ENCODE peak calls at places on chromosome 9, in seven cellular contexts. One of them, this sample, is unnamed.

GRCh38 chr9:15469406-15469805 is 41.4 kb downstream of the PSIP1 start:
- DNase-seq in fibroblast of mammary gland: no peak
- DNase-seq in epithelial cell of proximal tubule: no peak
- DNase-seq in progenitor cell of endocrine pancreas: no peak
- DNase-seq in AG09309: no peak
- DNase-seq in psoas muscle: no peak
- DNase-seq in CD4-positive, alpha-beta T cell: no peak
- DNase-seq in this sample: no peak

GRCh38 chr9:6142816-6143454 is 72.7 kb upstream of the IL33 start:
- DNase-seq in CD4-positive, alpha-beta T cell: no peak
- DNase-seq in progenitor cell of endocrine pancreas: no peak
- DNase-seq in psoas muscle: no peak
- DNase-seq in AG09309: no peak
- DNase-seq in fibroblast of mammary gland: no peak
- DNase-seq in epithelial cell of proximal tubule: no peak
- DNase-seq in this sample: no peak

GRCh38 chr9:97046228-97046627 is 7.3 kb upstream of the CTSV start:
- DNase-seq in psoas muscle: no peak
- DNase-seq in CD4-positive, alpha-beta T cell: no peak
- DNase-seq in AG09309: no peak
- DNase-seq in fibroblast of mammary gland: peak
- DNase-seq in progenitor cell of endocrine pancreas: no peak
- DNase-seq in epithelial cell of proximal tubule: peak
- DNase-seq in this sample: no peak

GRCh38 chr9:9753266-9753665 is 859.5 kb downstream of the PTPRD start:
- DNase-seq in CD4-positive, alpha-beta T cell: no peak
- DNase-seq in progenitor cell of endocrine pancreas: no peak
- DNase-seq in epithelial cell of proximal tubule: no peak
- DNase-seq in psoas muscle: no peak
- DNase-seq in AG09309: no peak
- DNase-seq in fibroblast of mammary gland: no peak
- DNase-seq in this sample: no peak

GRCh38 chr9:37617837-37618236 is 25.4 kb upstream of the TOMM5 start:
- DNase-seq in CD4-positive, alpha-beta T cell: no peak
- DNase-seq in progenitor cell of endocrine pancreas: no peak
- DNase-seq in AG09309: peak
- DNase-seq in fibroblast of mammary gland: no peak
- DNase-seq in epithelial cell of proximal tubule: no peak
- DNase-seq in psoas muscle: no peak
- DNase-seq in this sample: no peak

GRCh38 chr9:109452761-109453160 is 45.3 kb downstream of the PTPN3 start:
- DNase-seq in AG09309: peak
- DNase-seq in epithelial cell of proximal tubule: no peak
- DNase-seq in fibroblast of mammary gland: peak
- DNase-seq in psoas muscle: peak
- DNase-seq in progenitor cell of endocrine pancreas: no peak
- DNase-seq in CD4-positive, alpha-beta T cell: no peak
- DNase-seq in this sample: no peak

GRCh38 chr9:4042966-4043365 is 256.9 kb downstream of the GLIS3 start:
- DNase-seq in progenitor cell of endocrine pancreas: no peak
- DNase-seq in psoas muscle: no peak
- DNase-seq in epithelial cell of proximal tubule: no peak
- DNase-seq in CD4-positive, alpha-beta T cell: no peak
- DNase-seq in AG09309: no peak
- DNase-seq in fibroblast of mammary gland: no peak
- DNase-seq in this sample: no peak

GRCh38 chr9:4508246-4508906 is 18.1 kb downstream of the SLC1A1 start:
- DNase-seq in CD4-positive, alpha-beta T cell: no peak
- DNase-seq in fibroblast of mammary gland: peak
- DNase-seq in AG09309: peak
- DNase-seq in progenitor cell of endocrine pancreas: no peak
- DNase-seq in psoas muscle: no peak
- DNase-seq in epithelial cell of proximal tubule: peak
- DNase-seq in this sample: no peak

GRCh38 chr9:87276327-87276841 is 221.3 kb upstream of the DAPK1 start:
- DNase-seq in CD4-positive, alpha-beta T cell: no peak
- DNase-seq in AG09309: peak
- DNase-seq in epithelial cell of proximal tubule: no peak
- DNase-seq in progenitor cell of endocrine pancreas: no peak
- DNase-seq in fibroblast of mammary gland: peak
- DNase-seq in psoas muscle: no peak
- DNase-seq in this sample: no peak

GRCh38 chr9:79809931-79810330 is 238.2 kb downstream of the TLE4 start:
- DNase-seq in fibroblast of mammary gland: peak
- DNase-seq in psoas muscle: no peak
- DNase-seq in epithelial cell of proximal tubule: peak
- DNase-seq in CD4-positive, alpha-beta T cell: no peak
- DNase-seq in progenitor cell of endocrine pancreas: no peak
- DNase-seq in AG09309: peak
- DNase-seq in this sample: no peak

GRCh38 chr9:93598647-93599241 is 22.4 kb downstream of the PHF2 start:
- DNase-seq in epithelial cell of proximal tubule: no peak
- DNase-seq in fibroblast of mammary gland: peak
- DNase-seq in CD4-positive, alpha-beta T cell: no peak
- DNase-seq in psoas muscle: no peak
- DNase-seq in AG09309: no peak
- DNase-seq in progenitor cell of endocrine pancreas: no peak
- DNase-seq in this sample: no peak

GRCh38 chr9:125953314-125954019 is 206.3 kb downstream of the PBX3 start:
- DNase-seq in CD4-positive, alpha-beta T cell: no peak
- DNase-seq in psoas muscle: no peak
- DNase-seq in fibroblast of mammary gland: no peak
- DNase-seq in progenitor cell of endocrine pancreas: no peak
- DNase-seq in epithelial cell of proximal tubule: no peak
- DNase-seq in AG09309: no peak
- DNase-seq in this sample: no peak

GRCh38 chr9:21294325-21294724 is 10.8 kb downstream of the IFNA5 start:
- DNase-seq in fibroblast of mammary gland: peak
- DNase-seq in AG09309: no peak
- DNase-seq in psoas muscle: no peak
- DNase-seq in CD4-positive, alpha-beta T cell: no peak
- DNase-seq in epithelial cell of proximal tubule: peak
- DNase-seq in progenitor cell of endocrine pancreas: no peak
- DNase-seq in this sample: peak

GRCh38 chr9:21696411-21696865 is 106.0 kb upstream of the MTAP start:
- DNase-seq in progenitor cell of endocrine pancreas: no peak
- DNase-seq in CD4-positive, alpha-beta T cell: no peak
- DNase-seq in epithelial cell of proximal tubule: no peak
- DNase-seq in psoas muscle: no peak
- DNase-seq in AG09309: no peak
- DNase-seq in fibroblast of mammary gland: no peak
- DNase-seq in this sample: no peak

GRCh38 chr9:31519011-31519410 is 865.4 kb upstream of the ACO1 start:
- DNase-seq in epithelial cell of proximal tubule: no peak
- DNase-seq in CD4-positive, alpha-beta T cell: no peak
- DNase-seq in fibroblast of mammary gland: no peak
- DNase-seq in progenitor cell of endocrine pancreas: no peak
- DNase-seq in AG09309: no peak
- DNase-seq in psoas muscle: no peak
- DNase-seq in this sample: peak

GRCh38 chr9:128820665-128821583 is 2.6 kb downstream of the ENDOG start:
- DNase-seq in epithelial cell of proximal tubule: no peak
- DNase-seq in AG09309: no peak
- DNase-seq in CD4-positive, alpha-beta T cell: no peak
- DNase-seq in fibroblast of mammary gland: no peak
- DNase-seq in psoas muscle: no peak
- DNase-seq in progenitor cell of endocrine pancreas: no peak
- DNase-seq in this sample: no peak

GRCh38 chr9:87592554-87593394 is 95.1 kb downstream of the DAPK1 start:
- DNase-seq in AG09309: no peak
- DNase-seq in fibroblast of mammary gland: peak
- DNase-seq in progenitor cell of endocrine pancreas: no peak
- DNase-seq in epithelial cell of proximal tubule: no peak
- DNase-seq in CD4-positive, alpha-beta T cell: no peak
- DNase-seq in psoas muscle: peak
- DNase-seq in this sample: no peak

GRCh38 chr9:93295456-93296076 is 111.6 kb downstream of the WNK2 start:
- DNase-seq in CD4-positive, alpha-beta T cell: no peak
- DNase-seq in epithelial cell of proximal tubule: no peak
- DNase-seq in AG09309: no peak
- DNase-seq in progenitor cell of endocrine pancreas: no peak
- DNase-seq in psoas muscle: no peak
- DNase-seq in fibroblast of mammary gland: no peak
- DNase-seq in this sample: no peak

GRCh38 chr9:76403352-76403751 is 9.1 kb upstream of the RFK start:
- DNase-seq in fibroblast of mammary gland: peak
- DNase-seq in epithelial cell of proximal tubule: peak
- DNase-seq in CD4-positive, alpha-beta T cell: no peak
- DNase-seq in progenitor cell of endocrine pancreas: no peak
- DNase-seq in AG09309: peak
- DNase-seq in psoas muscle: no peak
- DNase-seq in this sample: peak

GRCh38 chr9:123983047-123983446 is 28.5 kb upstream of the LHX2 start:
- DNase-seq in progenitor cell of endocrine pancreas: no peak
- DNase-seq in epithelial cell of proximal tubule: no peak
- DNase-seq in CD4-positive, alpha-beta T cell: no peak
- DNase-seq in AG09309: no peak
- DNase-seq in fibroblast of mammary gland: no peak
- DNase-seq in psoas muscle: no peak
- DNase-seq in this sample: no peak

GRCh38 chr9:123984802-123985201 is 26.8 kb upstream of the LHX2 start:
- DNase-seq in psoas muscle: no peak
- DNase-seq in progenitor cell of endocrine pancreas: no peak
- DNase-seq in CD4-positive, alpha-beta T cell: no peak
- DNase-seq in AG09309: no peak
- DNase-seq in epithelial cell of proximal tubule: no peak
- DNase-seq in fibroblast of mammary gland: no peak
- DNase-seq in this sample: no peak

GRCh38 chr9:123985869-123986268 is 25.7 kb upstream of the LHX2 start:
- DNase-seq in AG09309: no peak
- DNase-seq in psoas muscle: no peak
- DNase-seq in CD4-positive, alpha-beta T cell: no peak
- DNase-seq in epithelial cell of proximal tubule: no peak
- DNase-seq in progenitor cell of endocrine pancreas: no peak
- DNase-seq in fibroblast of mammary gland: no peak
- DNase-seq in this sample: no peak

GRCh38 chr9:123978981-123979380 is 32.6 kb upstream of the LHX2 start:
- DNase-seq in AG09309: no peak
- DNase-seq in psoas muscle: no peak
- DNase-seq in fibroblast of mammary gland: no peak
- DNase-seq in epithelial cell of proximal tubule: no peak
- DNase-seq in CD4-positive, alpha-beta T cell: no peak
- DNase-seq in progenitor cell of endocrine pancreas: no peak
- DNase-seq in this sample: no peak

GRCh38 chr9:123982535-123982934 is 29.0 kb upstream of the LHX2 start:
- DNase-seq in CD4-positive, alpha-beta T cell: no peak
- DNase-seq in epithelial cell of proximal tubule: no peak
- DNase-seq in AG09309: no peak
- DNase-seq in fibroblast of mammary gland: no peak
- DNase-seq in progenitor cell of endocrine pancreas: no peak
- DNase-seq in psoas muscle: no peak
- DNase-seq in this sample: no peak
- TF ChIP-seq CTCF in CD4-positive, alpha-beta T cell: no peak
- TF ChIP-seq CTCF in epithelial cell of proximal tubule: no peak
- TF ChIP-seq CTCF in AG09309: no peak
- TF ChIP-seq CTCF in fibroblast of mammary gland: no peak
- TF ChIP-seq CTCF in progenitor cell of endocrine pancreas: no peak
- TF ChIP-seq CTCF in psoas muscle: no peak
- TF ChIP-seq CTCF in this sample: no peak

GRCh38 chr9:112009656-112010055 is 113.0 kb downstream of the UGCG start:
- DNase-seq in progenitor cell of endocrine pancreas: no peak
- DNase-seq in epithelial cell of proximal tubule: no peak
- DNase-seq in AG09309: no peak
- DNase-seq in CD4-positive, alpha-beta T cell: no peak
- DNase-seq in psoas muscle: no peak
- DNase-seq in fibroblast of mammary gland: peak
- DNase-seq in this sample: no peak
- TF ChIP-seq CTCF in progenitor cell of endocrine pancreas: no peak
- TF ChIP-seq CTCF in epithelial cell of proximal tubule: no peak
- TF ChIP-seq CTCF in AG09309: no peak
- TF ChIP-seq CTCF in CD4-positive, alpha-beta T cell: no peak
- TF ChIP-seq CTCF in psoas muscle: no peak
- TF ChIP-seq CTCF in fibroblast of mammary gland: no peak
- TF ChIP-seq CTCF in this sample: no peak

DNA sequence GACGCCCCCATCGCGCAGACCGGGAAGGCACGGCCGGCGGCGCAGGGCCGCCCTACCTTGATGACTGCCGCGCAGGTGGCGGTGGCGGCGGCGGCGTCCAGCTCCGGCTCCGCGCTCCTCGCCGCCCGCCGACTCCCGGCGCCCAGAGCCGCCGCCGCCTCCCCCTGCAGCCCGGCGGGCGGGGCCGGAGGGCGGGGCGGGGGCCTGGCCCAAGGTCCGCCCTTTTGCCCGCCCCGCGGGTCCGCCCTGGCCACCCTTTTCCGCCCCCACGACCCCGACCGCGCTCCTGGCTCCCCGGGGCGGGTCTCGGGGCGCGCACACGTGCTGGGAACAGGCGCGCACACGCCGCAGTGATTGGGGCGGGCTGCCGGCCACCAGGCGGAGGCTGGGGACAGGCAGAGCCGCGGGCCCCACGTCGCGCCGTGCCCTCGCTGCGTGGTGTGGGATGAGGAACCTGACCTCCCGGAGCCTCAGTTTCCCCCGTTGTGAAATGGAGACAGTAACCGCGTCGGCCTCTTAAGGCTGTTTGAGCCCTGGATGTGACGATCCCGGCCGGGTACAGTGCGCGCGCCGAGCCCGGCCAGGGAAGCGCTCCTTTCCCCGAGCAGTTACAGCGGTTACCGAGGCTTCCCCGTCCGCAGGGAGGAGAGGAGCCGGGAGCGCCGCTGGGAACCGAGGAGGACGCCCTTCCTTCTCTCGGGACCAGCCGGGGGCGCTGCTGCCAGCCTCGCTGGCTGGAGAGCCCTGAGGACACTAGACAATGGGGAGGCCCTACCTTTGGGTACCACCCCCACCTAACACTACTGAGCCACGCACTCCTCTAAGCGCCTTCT is at the start of gene CORO2A:
- DNase-seq in fibroblast of mammary gland: peak
- DNase-seq in progenitor cell of endocrine pancreas: peak
- DNase-seq in psoas muscle: peak
- DNase-seq in CD4-positive, alpha-beta T cell: peak
- DNase-seq in AG09309: no peak
- DNase-seq in epithelial cell of proximal tubule: no peak
- DNase-seq in this sample: peak
- TF ChIP-seq CTCF in fibroblast of mammary gland: peak
- TF ChIP-seq CTCF in progenitor cell of endocrine pancreas: peak
- TF ChIP-seq CTCF in psoas muscle: no peak
- TF ChIP-seq CTCF in CD4-positive, alpha-beta T cell: peak
- TF ChIP-seq CTCF in AG09309: peak
- TF ChIP-seq CTCF in epithelial cell of proximal tubule: peak
- TF ChIP-seq CTCF in this sample: peak

DNA sequence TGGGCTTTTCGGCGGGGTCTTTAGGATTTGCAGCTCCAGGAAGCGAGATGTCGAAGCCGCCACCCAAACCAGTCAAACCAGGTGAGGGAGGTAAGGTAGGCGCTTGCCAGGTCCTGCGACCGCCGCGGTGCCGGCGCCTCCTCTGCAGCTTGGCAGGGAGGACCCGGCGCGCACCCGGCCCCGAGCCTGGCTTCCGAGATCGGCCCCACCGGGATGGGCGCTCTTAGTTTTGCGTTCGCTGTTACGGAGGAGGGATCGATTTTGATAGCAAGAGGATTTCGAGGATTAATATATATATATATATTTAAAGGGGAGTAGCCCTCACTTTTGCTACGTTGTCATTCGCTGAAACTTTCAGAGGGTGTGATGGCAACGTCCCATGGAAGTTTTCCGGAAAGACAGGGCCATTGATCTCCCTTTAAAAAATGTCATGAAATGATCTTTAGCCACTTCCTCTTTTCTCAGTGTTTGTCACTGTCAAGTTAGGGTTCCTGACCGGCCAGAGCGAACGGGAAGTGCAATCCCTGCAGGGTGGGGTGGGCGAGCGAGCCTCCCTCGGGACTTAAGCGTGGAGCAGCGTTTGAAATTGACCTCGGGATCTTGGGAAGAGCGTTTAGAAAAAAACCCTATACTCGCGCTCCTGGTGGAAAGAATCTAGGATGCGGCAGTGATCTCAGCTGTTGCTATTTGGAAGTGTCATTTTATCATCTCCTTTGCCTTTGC is 493 bp downstream of the OSTF1 start:
- DNase-seq in CD4-positive, alpha-beta T cell: no peak
- DNase-seq in epithelial cell of proximal tubule: no peak
- DNase-seq in psoas muscle: peak
- DNase-seq in fibroblast of mammary gland: peak
- DNase-seq in AG09309: no peak
- DNase-seq in progenitor cell of endocrine pancreas: no peak
- DNase-seq in this sample: peak
- TF ChIP-seq CTCF in CD4-positive, alpha-beta T cell: no peak
- TF ChIP-seq CTCF in epithelial cell of proximal tubule: peak
- TF ChIP-seq CTCF in psoas muscle: peak
- TF ChIP-seq CTCF in fibroblast of mammary gland: peak
- TF ChIP-seq CTCF in AG09309: peak
- TF ChIP-seq CTCF in progenitor cell of endocrine pancreas: peak
- TF ChIP-seq CTCF in this sample: no peak

This sample was measured in activated CD8-positive, alpha-beta T cell treated with anti-CD3 and anti-CD28 coated beads for 36 hours.